ENCODE peak calls at places on chromosomes 1 and 21, in eight cellular contexts. B is Panc1, Z is ovary, V is astrocyte, U is H1, R is left ventricle myocardium inferior, I is GM23248, O is A549. J is an unnamed sample. For H3K4me1 and H3K9me3, the result is how much of the 10 kb centered on the place peaks cover.

GRCh38 chr1:91556556-91556955 is 55.9 kb downstream of the CDC7 start:
- DNase-seq in B (no peak), Z (no peak), V (no peak), U (no peak), R (no peak), I (no peak), O (no peak), J (no peak)

GRCh38 chr1:63143482-63143881 is 178.9 kb upstream of the FOXD3 start:
- DNase-seq in B (no peak), Z (no peak), V (no peak), U (no peak), R (no peak), I (no peak), O (no peak), J (no peak)

GRCh38 chr1:117985239-117985638 is 55.7 kb downstream of the WDR3 start:
- DNase-seq in B (no peak), Z (no peak), V (no peak), U (no peak), R (no peak), I (peak), O (no peak), J (no peak)

GRCh38 chr1:78716186-78716585 is 66.6 kb downstream of the IFI44 start:
- DNase-seq in B (no peak), Z (no peak), V (peak), U (no peak), R (no peak), I (peak), O (no peak), J (no peak)

GRCh38 chr21:43881918-43882317 is 16.9 kb downstream of the AGPAT3 start:
- DNase-seq in B (no peak), Z (peak), V (no peak), U (no peak), R (no peak), I (no peak), O (no peak), J (no peak)

GRCh38 chr21:44880762-44881585 is 7.5 kb upstream of the PTTG1IP start:
- DNase-seq in B (no peak), Z (no peak), V (peak), U (no peak), R (no peak), I (peak), O (no peak), J (no peak)

GRCh38 chr21:41479686-41480085 is 28.3 kb downstream of the TMPRSS2 start:
- DNase-seq in B (no peak), Z (no peak), V (no peak), U (no peak), R (no peak), I (no peak), O (no peak), J (no peak)

GRCh38 chr1:229430761-229431269 is 3.1 kb downstream of the ACTA1 start:
- DNase-seq in B (no peak), Z (peak), V (peak), U (peak), R (peak), I (peak), O (no peak), J (peak)

GRCh38 chr1:41277371-41277994 is 35.4 kb upstream of the SCMH1 start:
- DNase-seq in B (no peak), Z (no peak), V (no peak), U (no peak), R (no peak), I (no peak), O (no peak), J (no peak)

GRCh38 chr1:31181515-31182343 is 58.0 kb downstream of the NKAIN1 start:
- DNase-seq in B (no peak), Z (peak), V (no peak), U (no peak), R (peak), I (peak), O (peak), J (peak)

GRCh38 chr1:205827623-205828022 is 14.6 kb upstream of the SLC41A1 start:
- DNase-seq in B (no peak), Z (no peak), V (no peak), U (no peak), R (no peak), I (no peak), O (no peak), J (peak)

GRCh38 chr1:209652121-209652742 is at the start of gene LAMB3:
- DNase-seq in B (no peak), Z (no peak), V (no peak), U (no peak), R (no peak), I (no peak), O (no peak), J (no peak)

GRCh38 chr21:36854391-36854790 is 112.1 kb downstream of the HLCS start:
- DNase-seq in B (no peak), Z (no peak), V (no peak), U (peak), R (no peak), I (peak), O (peak), J (peak)

GRCh38 chr1:219420913-219421312 is 192.0 kb downstream of the ZC3H11B start:
- DNase-seq in B (no peak), Z (no peak), V (no peak), U (no peak), R (no peak), I (no peak), O (no peak), J (no peak)

GRCh38 chr1:39789571-39790110 is 976 bp upstream of the BMP8B start:
- DNase-seq in B (no peak), Z (no peak), V (no peak), U (no peak), R (no peak), I (no peak), O (no peak), J (no peak)

GRCh38 chr1:165288301-165289120 is 68.0 kb downstream of the LMX1A start:
- DNase-seq in B (no peak), Z (no peak), V (no peak), U (no peak), R (no peak), I (no peak), O (peak), J (no peak)

GRCh38 chr1:67629370-67630075 is 55.5 kb upstream of the GADD45A start:
- DNase-seq in B (no peak), Z (no peak), V (peak), U (no peak), R (no peak), I (peak), O (no peak), J (no peak)

GRCh38 chr1:27302612-27303011 is 19.4 kb upstream of the TMEM222 start:
- DNase-seq in B (no peak), Z (no peak), V (no peak), U (no peak), R (no peak), I (no peak), O (no peak), J (no peak)

GRCh38 chr1:27300341-27301051 is 21.5 kb upstream of the TMEM222 start:
- DNase-seq in B (peak), Z (peak), V (peak), U (no peak), R (peak), I (peak), O (peak), J (peak)

GRCh38 chr1:27301582-27302199 is 20.3 kb upstream of the TMEM222 start:
- DNase-seq in B (no peak), Z (no peak), V (no peak), U (no peak), R (no peak), I (no peak), O (no peak), J (no peak)

GRCh38 chr1:27299385-27300252 is 22.3 kb upstream of the TMEM222 start:
- DNase-seq in B (no peak), Z (peak), V (peak), U (no peak), R (peak), I (peak), O (no peak), J (peak)

GRCh38 chr1:27301052-27301422 is 20.9 kb upstream of the TMEM222 start:
- DNase-seq in B (no peak), Z (no peak), V (no peak), U (no peak), R (no peak), I (no peak), O (no peak), J (no peak)
- H3K27ac ChIP-seq in B (no peak), Z (peak), V (peak), U (no peak), R (peak), I (no peak), O (no peak), J (no peak)

GRCh38 chr1:111222308-111223125 is 5.0 kb upstream of the CHI3L2 start:
- DNase-seq in B (peak), Z (peak), V (no peak), U (peak), R (peak), I (peak), O (peak), J (peak)
- H3K4me1 ChIP-seq in B (under half), Z (under half), V (under half), U (under half), R (under half), I (under half), O (under half), J (under half)

GRCh38 chr1:174206148-174206826 is 47.0 kb downstream of the RABGAP1L start:
- DNase-seq in B (no peak), Z (no peak), V (peak), U (no peak), R (no peak), I (peak), O (no peak), J (no peak)
- H3K9me3 ChIP-seq in B (under half), Z (under half), V (under half), U (under half), R (under half), I (under half), O (under half), J (under half)

DNA sequence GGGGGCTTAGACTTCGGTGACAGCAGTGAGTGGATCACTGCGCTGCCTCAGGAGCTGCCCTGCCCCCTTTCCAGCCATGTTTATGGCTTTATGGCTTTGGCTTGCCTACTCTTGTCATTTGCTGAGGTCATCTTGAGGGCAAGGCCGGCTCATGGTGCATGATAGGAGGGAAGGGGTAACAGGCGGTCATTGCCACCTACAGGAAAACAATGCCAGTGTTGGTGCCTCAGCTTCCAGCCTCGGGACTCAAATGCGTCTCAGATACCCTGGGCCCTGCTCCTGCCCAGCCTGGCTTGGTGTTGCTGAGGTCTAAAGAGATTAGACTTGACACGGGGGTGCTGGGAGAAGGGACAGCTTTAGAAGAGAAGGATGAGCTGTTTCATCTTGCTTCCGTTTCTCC is 14.5 kb downstream of the KDF1 start:
- DNase-seq in B (no peak), Z (no peak), V (no peak), U (no peak), R (peak), I (no peak), O (no peak), J (peak)
- H3K27ac ChIP-seq in B (no peak), Z (no peak), V (no peak), U (no peak), R (peak), I (no peak), O (no peak), J (no peak)

GRCh38 chr1:42928859-42929258 is 29.8 kb downstream of the SLC2A1 start:
- DNase-seq in B (no peak), Z (no peak), V (no peak), U (no peak), R (no peak), I (no peak), O (no peak), J (no peak)
- H3K4me1 ChIP-seq in B (under half), Z (under half), V (under half), U (under half), R (under half), I (under half), O (half or more), J (under half)

DNA sequence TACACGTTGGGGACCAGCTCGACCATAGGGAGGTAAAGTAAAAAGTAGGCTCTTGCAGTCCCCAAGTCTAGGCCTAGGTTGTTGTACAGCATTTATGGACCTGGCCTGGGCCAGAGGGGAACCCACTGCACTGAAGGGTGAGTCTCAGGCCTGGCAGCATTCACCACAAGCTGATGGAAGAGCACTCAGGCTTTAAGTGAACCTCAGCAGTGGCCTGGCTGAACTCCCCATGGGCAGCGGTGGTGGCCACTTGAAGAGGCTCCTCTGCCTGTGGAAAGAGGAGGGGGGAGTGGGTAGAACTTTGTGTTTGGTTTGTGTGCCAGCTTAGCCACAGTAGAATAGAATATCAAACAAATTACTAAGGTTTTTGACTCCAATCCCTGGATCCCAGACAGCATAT is 176.2 kb upstream of the PRMT6 start:
- DNase-seq in B (no peak), Z (no peak), V (no peak), U (no peak), R (peak), I (no peak), O (no peak), J (no peak)
- H3K9me3 ChIP-seq in B (under half), Z (under half), V (under half), U (under half), R (under half), I (under half), O (under half), J (under half)

GRCh38 chr1:116768416-116768815 is 14.2 kb downstream of the CD2 start:
- DNase-seq in B (no peak), Z (no peak), V (no peak), U (no peak), R (no peak), I (no peak), O (no peak), J (no peak)
- H3K27ac ChIP-seq in B (no peak), Z (no peak), V (no peak), U (no peak), R (no peak), I (no peak), O (no peak), J (no peak)

GRCh38 chr21:28633803-28634572 is 358.7 kb downstream of the LTN1 start:
- DNase-seq in B (no peak), Z (no peak), V (peak), U (no peak), R (peak), I (peak), O (no peak), J (peak)
- H3K4me1 ChIP-seq in B (under half), Z (under half), V (under half), U (under half), R (under half), I (half or more), O (under half), J (under half)

GRCh38 chr1:2821970-2822620 is 20.6 kb upstream of the TTC34 start:
- DNase-seq in B (no peak), Z (peak), V (no peak), U (no peak), R (peak), I (peak), O (peak), J (no peak)
- H3K9me3 ChIP-seq in B (under half), Z (under half), V (under half), U (half or more), R (under half), I (under half), O (under half), J (under half)

J was measured in heart left ventricle.